ENCODE peak calls at places on chromosomes 1 and 21, in four cellular contexts. T is DND-41, S is NCI-H82, R is thoracic aorta. A is an unnamed sample.

GRCh38 chr21:41197582-41197981 is 29.6 kb downstream of the BACE2 start:
- DNase-seq in T (no peak), S (no peak), R (no peak), A (no peak)

GRCh38 chr1:65279092-65279448 is 30.3 kb upstream of the DNAJC6 start:
- DNase-seq in T (no peak), S (no peak), R (no peak), A (peak)

GRCh38 chr1:223352944-223353343 is 11.0 kb downstream of the SUSD4 start:
- DNase-seq in T (no peak), S (no peak), R (no peak), A (no peak)

GRCh38 chr1:17340358-17340757 is 31.6 kb upstream of the PADI6 start:
- DNase-seq in T (no peak), S (no peak), R (no peak), A (no peak)

GRCh38 chr1:205458777-205459566 is 3.1 kb upstream of the BLACAT1 start:
- DNase-seq in T (peak), S (peak), R (no peak), A (peak)

GRCh38 chr21:36347278-36347961 is 27.4 kb downstream of the MORC3 start:
- DNase-seq in T (no peak), S (no peak), R (no peak), A (no peak)

GRCh38 chr1:229229137-229229720 is 41.7 kb upstream of the RAB4A start:
- DNase-seq in T (no peak), S (no peak), R (no peak), A (peak)

GRCh38 chr1:45485949-45486348 is 5.0 kb downstream of the TESK2 start:
- DNase-seq in T (no peak), S (no peak), R (no peak), A (no peak)

GRCh38 chr1:243268284-243268653 is 12.4 kb downstream of the SDCCAG8 start:
- DNase-seq in T (no peak), S (no peak), R (no peak), A (no peak)

GRCh38 chr1:26170472-26170821 is 739 bp downstream of the ZNF593 start:
- DNase-seq in T (no peak), S (no peak), R (no peak), A (no peak)

GRCh38 chr1:2102753-2103152 is 52.5 kb downstream of the PRKCZ start:
- DNase-seq in T (no peak), S (no peak), R (no peak), A (no peak)

GRCh38 chr1:243642936-243643335 is 207.1 kb downstream of the AKT3 start:
- DNase-seq in T (no peak), S (peak), R (no peak), A (no peak)

GRCh38 chr1:192263436-192263835 is 53.4 kb upstream of the RGS21 start:
- DNase-seq in T (no peak), S (no peak), R (no peak), A (no peak)

GRCh38 chr1:197180252-197180878 is 33.9 kb upstream of the ASPM start:
- DNase-seq in T (no peak), S (peak), R (no peak), A (no peak)

GRCh38 chr1:18304151-18304869 is 176.4 kb upstream of the KLHDC7A start:
- DNase-seq in T (no peak), S (no peak), R (no peak), A (no peak)

GRCh38 chr1:171267391-171267790 is 19.1 kb downstream of the FMO1 start:
- DNase-seq in T (no peak), S (no peak), R (no peak), A (no peak)

GRCh38 chr1:100989306-100990077 is 36.1 kb downstream of the DPH5 start:
- DNase-seq in T (no peak), S (no peak), R (no peak), A (no peak)

GRCh38 chr21:43274022-43274945 is 105.5 kb downstream of the CRYAA start:
- DNase-seq in T (no peak), S (no peak), R (no peak), A (peak)

GRCh38 chr1:109307363-109308021 is 681 bp upstream of the MYBPHL start:
- DNase-seq in T (no peak), S (peak), R (no peak), A (peak)

GRCh38 chr1:185595835-185596667 is 138.1 kb upstream of the HMCN1 start:
- DNase-seq in T (peak), S (peak), R (no peak), A (peak)

GRCh38 chr1:164092603-164093353 is 466.2 kb upstream of the PBX1 start:
- DNase-seq in T (peak), S (peak), R (no peak), A (no peak)